ENCODE peak calls at places on chromosome 1, in eight cellular contexts. D is GM23248; S is Caco-2; Y is fibroblast of lung; K is CD4-positive, CD25-positive, alpha-beta regulatory T cell; P is CD8-positive, alpha-beta T cell; Z is mammary epithelial cell; O is upper lobe of right lung. X is an unnamed sample.
A peak's percentile ranks its signal among the peaks of the same experiment; 100 is the strongest.

GRCh38 chr1:61100578-61100977 is 18.2 kb downstream of the NFIA start:
- DNase-seq in D (no peak), S (no peak), Y (no peak), K (no peak), P (no peak), Z (no peak), O (no peak), X (no peak)

GRCh38 chr1:71399594-71399993 is 318.8 kb upstream of the ZRANB2 start:
- DNase-seq in D (no peak), S (no peak), Y (no peak), K (no peak), P (no peak), Z (no peak), O (no peak), X (no peak)

GRCh38 chr1:234601217-234602017 is 8.6 kb downstream of the IRF2BP2 start:
- DNase-seq in D (peak; percentile 77), S (no peak), Y (peak; percentile 52), K (peak; percentile 81), P (no peak), Z (peak; percentile 25), O (no peak), X (peak; percentile 73)

GRCh38 chr1:19622204-19622603 is 21.9 kb upstream of the NBL1 start:
- DNase-seq in D (peak; percentile 90), S (no peak), Y (peak; percentile 72), K (no peak), P (no peak), Z (peak; percentile 31), O (no peak), X (no peak)

GRCh38 chr1:2392071-2392442 is 416 bp downstream of the RER1 start:
- DNase-seq in D (peak; percentile 47), S (no peak), Y (no peak), K (no peak), P (no peak), Z (no peak), O (no peak), X (no peak)

GRCh38 chr1:30743584-30744059 is 14.0 kb downstream of the LAPTM5 start:
- DNase-seq in D (no peak), S (no peak), Y (no peak), K (peak; percentile 94), P (peak; percentile 62), Z (peak; percentile 81), O (no peak), X (no peak)

GRCh38 chr1:168112673-168113305 is 23.9 kb downstream of the GPR161 start:
- DNase-seq in D (peak; percentile 64), S (no peak), Y (peak; percentile 87), K (peak; percentile 30), P (no peak), Z (peak; percentile 99), O (no peak), X (peak; percentile 92)

GRCh38 chr1:47752048-47752451 is 245.1 kb downstream of the TRABD2B start:
- DNase-seq in D (peak; percentile 40), S (no peak), Y (no peak), K (no peak), P (no peak), Z (no peak), O (no peak), X (no peak)

GRCh38 chr1:42737986-42738677 is 1.9 kb downstream of the CLDN19 start:
- DNase-seq in D (no peak), S (no peak), Y (no peak), K (no peak), P (no peak), Z (no peak), O (no peak), X (no peak)

GRCh38 chr1:223765036-223765718 is 52.8 kb downstream of the CAPN2 start:
- DNase-seq in D (peak; percentile 36), S (peak; percentile 91), Y (peak; percentile 61), K (no peak), P (no peak), Z (no peak), O (no peak), X (peak; percentile 24)

GRCh38 chr1:229027622-229028182 is 243.2 kb upstream of the RAB4A start:
- DNase-seq in D (peak; percentile 28), S (no peak), Y (no peak), K (peak; percentile 45), P (no peak), Z (no peak), O (no peak), X (peak; percentile 93)

GRCh38 chr1:16006552-16007485 is 2.8 kb downstream of the SRARP start:
- DNase-seq in D (peak; percentile 60), S (no peak), Y (peak; percentile 10), K (peak; percentile 38), P (no peak), Z (peak; percentile 83), O (no peak), X (peak; percentile 33)

GRCh38 chr1:151713874-151714273 is 2.7 kb downstream of the CELF3 start:
- DNase-seq in D (no peak), S (no peak), Y (no peak), K (no peak), P (no peak), Z (peak; percentile 65), O (no peak), X (no peak)

GRCh38 chr1:110677526-110677925 is 2.8 kb upstream of the KCNA3 start:
- DNase-seq in D (no peak), S (no peak), Y (no peak), K (no peak), P (no peak), Z (no peak), O (no peak), X (no peak)

GRCh38 chr1:7628273-7628672 is 142.8 kb upstream of the VAMP3 start:
- DNase-seq in D (no peak), S (no peak), Y (no peak), K (no peak), P (no peak), Z (no peak), O (no peak), X (no peak)

DNA sequence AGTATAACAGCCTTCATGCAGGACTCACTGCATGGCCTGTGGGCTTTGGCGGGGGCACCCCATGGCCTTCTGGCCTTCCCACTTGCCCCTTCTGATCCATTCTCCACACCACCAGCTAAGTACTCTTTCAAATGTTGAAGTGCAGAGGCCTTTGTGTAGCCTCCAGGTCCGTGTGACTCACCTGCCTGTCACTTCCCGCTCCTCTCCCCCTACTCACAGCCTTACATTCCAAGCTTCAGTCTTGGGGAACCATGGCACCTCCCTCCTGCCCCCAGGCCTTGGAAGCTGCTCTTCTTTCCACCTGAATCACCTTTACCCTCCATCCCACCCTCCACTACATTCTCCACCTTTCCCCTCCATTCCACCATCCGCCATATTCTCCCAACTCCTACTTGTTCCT is 69.6 kb downstream of the PGM1 start:
- DNase-seq in D (peak; percentile 64), S (no peak), Y (peak; percentile 85), K (no peak), P (no peak), Z (peak; percentile 94), O (no peak), X (peak; percentile 28)
- H3K4me3 ChIP-seq in D (peak overlapping the region; percentile 49), S (no peak overlapping the region), Y (no peak overlapping the region), K (no peak overlapping the region), P (no peak overlapping the region), Z (no peak overlapping the region), O (no peak overlapping the region), X (no peak overlapping the region)

GRCh38 chr1:84300501-84300900 is 1.0 kb upstream of the SAMD13 start:
- DNase-seq in D (no peak), S (no peak), Y (no peak), K (no peak), P (no peak), Z (no peak), O (no peak), X (no peak)

GRCh38 chr1:84303154-84303830 is 1.8 kb downstream of the SAMD13 start:
- DNase-seq in D (peak; percentile 30), S (no peak), Y (peak; percentile 10), K (no peak), P (no peak), Z (no peak), O (no peak), X (peak; percentile 20)

GRCh38 chr1:84300991-84301758 is at the start of gene SAMD13:
- DNase-seq in D (peak; percentile 60), S (no peak), Y (peak; percentile 79), K (peak; percentile 31), P (peak; percentile 3), Z (peak; percentile 53), O (no peak), X (peak; percentile 86)

GRCh38 chr1:84299536-84300260 is 1.8 kb upstream of the SAMD13 start:
- DNase-seq in D (peak; percentile 31), S (no peak), Y (peak; percentile 19), K (no peak), P (no peak), Z (no peak), O (no peak), X (peak; percentile 35)

DNA sequence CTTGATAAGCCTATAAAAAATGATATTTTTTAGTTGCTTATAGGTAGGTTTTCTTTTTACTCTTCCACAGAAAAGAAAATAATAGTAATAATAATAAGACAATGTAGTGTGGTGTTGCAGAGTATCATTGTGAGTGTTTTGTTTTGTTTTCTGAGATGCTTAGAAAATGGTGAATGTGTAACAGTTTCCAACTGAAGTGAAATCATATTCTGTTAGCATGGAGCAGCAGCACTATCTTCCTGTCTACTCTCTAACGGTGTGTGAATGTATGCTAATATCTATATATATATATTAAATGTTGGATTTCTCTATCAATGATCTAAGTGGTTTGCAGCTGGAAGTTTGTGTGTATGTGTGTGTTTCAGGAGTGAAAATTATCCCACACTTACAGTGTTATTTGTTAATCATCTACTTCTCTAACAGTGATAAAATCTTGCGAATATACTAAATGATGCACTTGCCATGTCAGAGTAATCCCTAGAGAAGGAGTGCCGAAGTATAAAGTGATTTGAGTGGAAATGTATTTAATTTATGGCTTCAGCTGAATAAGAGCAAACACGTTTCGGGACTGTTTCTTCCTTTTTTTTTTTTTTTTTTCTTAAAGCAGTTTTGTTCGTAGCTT is 362 bp downstream of the SAMD13 start:
- DNase-seq in D (peak; percentile 17), S (no peak), Y (no peak), K (no peak), P (no peak), Z (no peak), O (no peak), X (no peak)
- H3K4me3 ChIP-seq in D (peak overlapping the region; percentile 71), S (no peak overlapping the region), Y (peak overlapping the region; percentile 23), K (peak overlapping the region; percentile 17), P (peak overlapping the region; percentile 30), Z (peak overlapping the region; percentile 2), O (peak overlapping the region; percentile 39), X (peak overlapping the region; percentile 21)

GRCh38 chr1:29706936-29707335 is 470.6 kb downstream of the PTPRU start:
- DNase-seq in D (peak; percentile 77), S (no peak), Y (peak; percentile 69), K (no peak), P (no peak), Z (peak; percentile 53), O (peak; percentile 69), X (peak; percentile 64)
- H3K4me3 ChIP-seq in D (peak overlapping the region; percentile 60), S (no peak overlapping the region), Y (no peak overlapping the region), K (no peak overlapping the region), P (no peak overlapping the region), Z (no peak overlapping the region), O (no peak overlapping the region), X (peak overlapping the region; percentile 17)

DNA sequence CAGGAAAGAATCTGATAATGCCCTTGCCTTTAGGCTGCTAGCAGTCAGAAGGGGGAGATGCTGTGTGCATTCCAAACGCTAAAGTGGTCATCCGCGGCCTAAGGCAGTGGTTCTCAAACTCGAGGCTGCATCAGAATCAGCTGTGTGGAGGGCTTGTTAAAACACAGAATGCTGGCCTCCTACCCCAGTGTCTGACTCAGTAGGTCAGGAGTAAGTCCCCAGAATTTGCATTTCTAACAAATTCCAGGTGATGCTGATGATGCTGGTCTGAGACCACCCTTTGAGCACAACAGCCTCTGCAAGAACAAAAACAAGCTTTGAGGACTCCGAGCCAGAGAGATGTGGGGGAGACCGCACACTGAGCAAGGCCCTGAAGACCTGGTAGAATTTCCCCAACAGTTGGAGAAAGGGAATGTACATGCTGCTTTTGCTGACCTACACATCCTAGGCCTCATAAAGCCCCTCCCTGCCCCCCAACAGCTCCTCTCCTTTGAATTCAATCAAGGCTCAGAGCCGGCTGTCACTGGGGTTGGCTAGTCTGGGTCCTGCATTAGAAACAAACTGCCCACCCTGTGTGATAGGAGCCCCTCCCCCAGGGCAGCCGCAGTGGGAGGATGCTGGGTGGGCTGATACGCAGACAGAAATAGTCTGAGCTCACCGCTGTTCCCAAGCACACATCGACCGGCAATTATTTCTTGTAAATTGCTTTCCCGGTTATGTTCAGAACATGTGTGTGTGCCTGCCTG is 27.1 kb downstream of the SHISAL2A start:
- DNase-seq in D (no peak), S (no peak), Y (no peak), K (no peak), P (no peak), Z (peak; percentile 57), O (no peak), X (no peak)
- H3K4me3 ChIP-seq in D (no peak overlapping the region), S (no peak overlapping the region), Y (no peak overlapping the region), K (no peak overlapping the region), P (no peak overlapping the region), Z (no peak overlapping the region), O (no peak overlapping the region), X (no peak overlapping the region)

X was measured in fibroblast of pulmonary artery.